ENCODE peak calls at places on chromosomes 5 and 9, in five cellular contexts. C is H1, L is neuronal stem cell, A is H9, S is IMR-90. O is an unnamed sample. For H3K9me3, the result is how much of the 10 kb centered on the place peaks cover.

GRCh38 chr5:122463221-122463620 is 151.2 kb downstream of the SNCAIP start:
- DNase-seq in C (no peak), S (peak), A (no peak), L (no peak), O (no peak)

GRCh38 chr5:151469992-151470391 is 22.6 kb downstream of the SLC36A1 start:
- DNase-seq in A (no peak), S (no peak), C (no peak), L (no peak), O (no peak)

GRCh38 chr5:128436825-128437224 is 101.2 kb downstream of the FBN2 start:
- DNase-seq in S (peak), C (no peak), L (no peak), A (no peak), O (peak)

GRCh38 chr5:51226420-51226735 is 156.9 kb upstream of the ISL1 start:
- DNase-seq in C (peak), L (peak), A (peak), S (no peak), O (peak)

GRCh38 chr5:106873558-106873957 is 797.2 kb downstream of the EFNA5 start:
- DNase-seq in C (no peak), L (no peak), S (no peak), A (no peak), O (peak)

GRCh38 chr9:35628389-35628991 is 10.3 kb upstream of the CD72 start:
- DNase-seq in L (no peak), S (no peak), A (no peak), C (no peak), O (no peak)

GRCh38 chr5:68230285-68230684 is 14.7 kb downstream of the PIK3R1 start:
- DNase-seq in S (no peak), A (no peak), C (no peak), L (no peak), O (no peak)

GRCh38 chr9:105608685-105609598 is 51.0 kb downstream of the FKTN start:
- DNase-seq in A (no peak), C (no peak), L (peak), S (peak), O (no peak)

GRCh38 chr5:113050606-113051391 is 74.2 kb downstream of the DCP2 start:
- DNase-seq in C (no peak), L (no peak), S (peak), A (no peak), O (no peak)

GRCh38 chr5:83035373-83036170 is 41.6 kb downstream of the TMEM167A start:
- DNase-seq in S (no peak), A (no peak), C (no peak), L (no peak), O (no peak)

GRCh38 chr5:173237821-173238220 is 2.8 kb upstream of the NKX2-5 start:
- DNase-seq in S (no peak), A (no peak), C (no peak), L (no peak), O (no peak)

GRCh38 chr9:121835581-121836381 is 184.3 kb downstream of the DAB2IP start:
- DNase-seq in S (peak), L (no peak), C (peak), A (no peak), O (no peak)

GRCh38 chr9:119289740-119290139 is 79.5 kb downstream of the BRINP1 start:
- DNase-seq in C (no peak), L (peak), A (peak), S (no peak), O (peak)

GRCh38 chr9:72557549-72557948 is 36.1 kb downstream of the TMC1 start:
- DNase-seq in L (no peak), S (peak), A (no peak), C (no peak), O (peak)

GRCh38 chr9:132381966-132382541 is 24.6 kb downstream of the TTF1 start:
- DNase-seq in L (no peak), A (no peak), S (no peak), C (no peak), O (no peak)

GRCh38 chr5:165187815-165188214 is 1682.4 kb downstream of the MAT2B start:
- DNase-seq in L (no peak), A (no peak), C (no peak), S (no peak), O (no peak)

GRCh38 chr5:115573133-115573532 is 28.6 kb upstream of the FEM1C start:
- DNase-seq in S (peak), L (no peak), A (no peak), C (no peak), O (no peak)

GRCh38 chr5:168104811-168105481 is 186.5 kb upstream of the WWC1 start:
- DNase-seq in S (no peak), L (no peak), A (peak), C (no peak), O (no peak)

GRCh38 chr9:4502444-4502843 is 12.2 kb downstream of the SLC1A1 start:
- DNase-seq in C (no peak), L (no peak), A (no peak), S (no peak), O (no peak)

GRCh38 chr9:4504250-4504649 is 14.0 kb downstream of the SLC1A1 start:
- DNase-seq in A (no peak), S (no peak), C (no peak), L (no peak), O (no peak)

GRCh38 chr9:4499917-4500316 is 9.6 kb downstream of the SLC1A1 start:
- DNase-seq in A (no peak), C (no peak), S (no peak), L (no peak), O (no peak)

GRCh38 chr9:4501147-4501507 is 10.9 kb downstream of the SLC1A1 start:
- DNase-seq in A (no peak), S (no peak), C (no peak), L (no peak), O (no peak)

GRCh38 chr9:4503103-4503502 is 12.8 kb downstream of the SLC1A1 start:
- DNase-seq in S (no peak), A (no peak), L (no peak), C (no peak), O (no peak)
- H3K4ac ChIP-seq in S (no peak), A (no peak), L (no peak), C (no peak), O (no peak)

DNA sequence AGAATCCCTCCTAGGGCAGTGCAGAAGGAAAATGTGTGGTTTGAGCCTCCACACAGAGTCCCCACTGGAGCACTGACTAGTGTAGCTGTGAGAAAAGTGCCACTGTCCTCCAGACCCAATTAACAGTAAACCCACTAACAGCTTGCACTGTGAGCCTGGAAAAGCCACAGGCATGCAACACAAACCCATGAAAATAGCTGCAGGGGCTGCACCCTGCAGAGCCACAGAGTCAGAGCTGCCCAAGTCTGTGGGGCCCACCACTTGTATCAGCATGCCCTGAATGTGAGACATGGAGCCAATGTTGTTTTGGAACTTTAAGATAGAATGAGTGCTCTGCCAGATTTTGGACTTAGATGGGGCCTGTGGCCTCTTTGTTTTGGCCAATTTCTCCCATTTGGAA is 119.8 kb upstream of the CDH9 start:
- DNase-seq in A (no peak), S (no peak), C (no peak), L (no peak), O (no peak)
- H3K9me3 ChIP-seq in A (under half), S (under half), C (under half), L (under half), O (under half)

GRCh38 chr5:149403923-149404745 is 25.0 kb upstream of the IL17B start:
- DNase-seq in L (no peak), A (no peak), C (no peak), S (peak), O (peak)
- H3K4ac ChIP-seq in L (no peak), A (no peak), C (no peak), S (peak), O (no peak)

GRCh38 chr5:174472956-174473355 is 251.4 kb upstream of the MSX2 start:
- DNase-seq in A (no peak), L (no peak), S (no peak), C (no peak), O (no peak)
- H3K9me3 ChIP-seq in A (under half), L (under half), S (under half), C (under half), O (under half)

O was measured in trophoblast cell.